ENCODE peak calls at places on chromosomes 7 and 10, in ten cellular contexts. One of them, this sample, is unnamed.

GRCh38 chr7:33471636-33472242 is 342.4 kb downstream of the BBS9 start:
- DNase-seq in cardiac fibroblast: no peak
- DNase-seq in GM23338: no peak
- DNase-seq in CD4-positive, alpha-beta T cell: no peak
- DNase-seq in endothelial cell: no peak
- DNase-seq in body of pancreas: no peak
- DNase-seq in AG09319: no peak
- DNase-seq in CD8-positive, alpha-beta T cell: no peak
- DNase-seq in dorsolateral prefrontal cortex: no peak
- DNase-seq in mammary epithelial cell: no peak
- DNase-seq in this sample: no peak

GRCh38 chr7:64907641-64908326 is 4.7 kb downstream of the ZNF273 start:
- DNase-seq in AG09319: no peak
- DNase-seq in mammary epithelial cell: no peak
- DNase-seq in dorsolateral prefrontal cortex: no peak
- DNase-seq in GM23338: no peak
- DNase-seq in endothelial cell: no peak
- DNase-seq in CD4-positive, alpha-beta T cell: no peak
- DNase-seq in cardiac fibroblast: no peak
- DNase-seq in body of pancreas: no peak
- DNase-seq in CD8-positive, alpha-beta T cell: no peak
- DNase-seq in this sample: no peak

GRCh38 chr7:15015545-15016314 is 113.2 kb upstream of the DGKB start:
- DNase-seq in mammary epithelial cell: peak; percentile 80
- DNase-seq in body of pancreas: peak; percentile 75
- DNase-seq in endothelial cell: peak; percentile 46
- DNase-seq in AG09319: peak; percentile 42
- DNase-seq in CD8-positive, alpha-beta T cell: no peak
- DNase-seq in dorsolateral prefrontal cortex: no peak
- DNase-seq in CD4-positive, alpha-beta T cell: no peak
- DNase-seq in GM23338: peak; percentile 91
- DNase-seq in cardiac fibroblast: peak; percentile 86
- DNase-seq in this sample: peak; percentile 18

GRCh38 chr7:90957883-90958282 is 306.4 kb upstream of the FZD1 start:
- DNase-seq in body of pancreas: no peak
- DNase-seq in AG09319: no peak
- DNase-seq in dorsolateral prefrontal cortex: no peak
- DNase-seq in GM23338: no peak
- DNase-seq in cardiac fibroblast: no peak
- DNase-seq in mammary epithelial cell: no peak
- DNase-seq in endothelial cell: no peak
- DNase-seq in CD8-positive, alpha-beta T cell: no peak
- DNase-seq in CD4-positive, alpha-beta T cell: no peak
- DNase-seq in this sample: no peak

GRCh38 chr7:107392811-107393210 is 77.0 kb upstream of the GPR22 start:
- DNase-seq in cardiac fibroblast: no peak
- DNase-seq in CD4-positive, alpha-beta T cell: no peak
- DNase-seq in GM23338: no peak
- DNase-seq in body of pancreas: no peak
- DNase-seq in CD8-positive, alpha-beta T cell: no peak
- DNase-seq in endothelial cell: no peak
- DNase-seq in AG09319: no peak
- DNase-seq in mammary epithelial cell: no peak
- DNase-seq in dorsolateral prefrontal cortex: no peak
- DNase-seq in this sample: no peak

GRCh38 chr10:78937388-78937787 is 131.4 kb upstream of the ZMIZ1 start:
- DNase-seq in mammary epithelial cell: no peak
- DNase-seq in cardiac fibroblast: no peak
- DNase-seq in CD4-positive, alpha-beta T cell: no peak
- DNase-seq in dorsolateral prefrontal cortex: no peak
- DNase-seq in GM23338: no peak
- DNase-seq in body of pancreas: no peak
- DNase-seq in endothelial cell: no peak
- DNase-seq in AG09319: no peak
- DNase-seq in CD8-positive, alpha-beta T cell: no peak
- DNase-seq in this sample: no peak

GRCh38 chr10:118020365-118020764 is 26.4 kb downstream of the RAB11FIP2 start:
- DNase-seq in CD4-positive, alpha-beta T cell: no peak
- DNase-seq in AG09319: no peak
- DNase-seq in dorsolateral prefrontal cortex: no peak
- DNase-seq in endothelial cell: no peak
- DNase-seq in cardiac fibroblast: no peak
- DNase-seq in mammary epithelial cell: no peak
- DNase-seq in CD8-positive, alpha-beta T cell: no peak
- DNase-seq in body of pancreas: no peak
- DNase-seq in GM23338: peak; percentile 72
- DNase-seq in this sample: no peak

GRCh38 chr7:2438181-2438580 is 34.8 kb downstream of the CHST12 start:
- DNase-seq in mammary epithelial cell: no peak
- DNase-seq in dorsolateral prefrontal cortex: no peak
- DNase-seq in GM23338: no peak
- DNase-seq in CD4-positive, alpha-beta T cell: no peak
- DNase-seq in CD8-positive, alpha-beta T cell: no peak
- DNase-seq in endothelial cell: no peak
- DNase-seq in cardiac fibroblast: no peak
- DNase-seq in body of pancreas: no peak
- DNase-seq in AG09319: no peak
- DNase-seq in this sample: no peak

GRCh38 chr10:23516530-23516929 is 77.7 kb downstream of the OTUD1 start:
- DNase-seq in CD4-positive, alpha-beta T cell: no peak
- DNase-seq in AG09319: no peak
- DNase-seq in mammary epithelial cell: peak; percentile 23
- DNase-seq in cardiac fibroblast: peak; percentile 34
- DNase-seq in GM23338: peak; percentile 71
- DNase-seq in CD8-positive, alpha-beta T cell: no peak
- DNase-seq in dorsolateral prefrontal cortex: no peak
- DNase-seq in endothelial cell: peak; percentile 11
- DNase-seq in body of pancreas: no peak
- DNase-seq in this sample: no peak

GRCh38 chr7:116863168-116863670 is 832 bp downstream of the CAPZA2 start:
- DNase-seq in CD4-positive, alpha-beta T cell: no peak
- DNase-seq in endothelial cell: peak; percentile 19
- DNase-seq in dorsolateral prefrontal cortex: no peak
- DNase-seq in AG09319: no peak
- DNase-seq in mammary epithelial cell: peak; percentile 30
- DNase-seq in body of pancreas: peak; percentile 13
- DNase-seq in cardiac fibroblast: peak; percentile 38
- DNase-seq in GM23338: peak; percentile 52
- DNase-seq in CD8-positive, alpha-beta T cell: no peak
- DNase-seq in this sample: peak; percentile 10

GRCh38 chr7:128938524-128939074 is 872 bp downstream of the IRF5 start:
- DNase-seq in dorsolateral prefrontal cortex: no peak
- DNase-seq in AG09319: no peak
- DNase-seq in mammary epithelial cell: peak; percentile 30
- DNase-seq in body of pancreas: no peak
- DNase-seq in cardiac fibroblast: peak; percentile 14
- DNase-seq in CD8-positive, alpha-beta T cell: no peak
- DNase-seq in endothelial cell: no peak
- DNase-seq in CD4-positive, alpha-beta T cell: no peak
- DNase-seq in GM23338: peak; percentile 56
- DNase-seq in this sample: no peak

GRCh38 chr10:70267161-70267933 is 16.5 kb downstream of the NPFFR1 start:
- DNase-seq in AG09319: peak; percentile 84
- DNase-seq in CD4-positive, alpha-beta T cell: no peak
- DNase-seq in cardiac fibroblast: peak; percentile 95
- DNase-seq in endothelial cell: peak; percentile 30
- DNase-seq in body of pancreas: no peak
- DNase-seq in GM23338: peak; percentile 79
- DNase-seq in dorsolateral prefrontal cortex: no peak
- DNase-seq in CD8-positive, alpha-beta T cell: peak; percentile 14
- DNase-seq in mammary epithelial cell: peak; percentile 97
- DNase-seq in this sample: no peak

DNA sequence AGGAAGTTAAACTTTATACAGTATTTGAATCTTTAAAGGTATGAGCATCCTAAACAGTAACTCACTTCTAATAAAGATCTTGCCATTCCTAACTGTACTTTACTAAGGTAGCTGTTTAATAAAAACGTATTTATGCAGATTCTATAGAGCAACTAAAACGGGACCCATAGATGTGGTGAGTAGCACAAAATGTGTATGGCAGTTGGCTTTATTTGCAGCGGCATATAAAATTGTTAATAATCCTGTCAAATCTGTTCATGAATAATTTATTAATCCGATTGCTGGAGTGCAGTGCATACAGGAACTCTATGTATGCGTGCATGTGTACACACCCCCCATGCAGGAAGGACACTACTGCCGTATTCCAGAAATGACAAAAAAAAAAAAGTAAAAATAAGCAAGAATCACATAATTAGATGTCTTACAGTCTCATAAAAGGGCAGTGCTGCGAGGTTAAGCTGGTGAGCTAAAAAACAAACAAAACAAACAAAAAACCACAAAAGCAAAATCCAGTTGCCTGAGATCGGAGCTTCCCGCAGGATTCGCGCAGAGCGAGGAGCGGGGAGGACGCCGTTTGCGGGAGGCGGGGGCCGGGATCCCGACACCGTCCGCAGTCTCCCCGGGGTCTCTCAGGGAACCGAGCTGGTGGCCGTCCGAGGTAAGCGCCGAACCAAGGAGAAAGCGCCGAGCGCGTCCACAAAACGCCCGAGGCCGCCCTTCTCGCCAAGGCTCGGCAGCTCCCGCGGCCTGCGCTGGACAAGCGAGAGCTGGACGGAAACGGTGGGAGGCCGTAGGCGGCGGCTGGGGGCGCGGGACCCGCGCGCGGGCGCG is 518 bp upstream of the COMMD3 start:
- DNase-seq in CD8-positive, alpha-beta T cell: no peak
- DNase-seq in dorsolateral prefrontal cortex: no peak
- DNase-seq in cardiac fibroblast: no peak
- DNase-seq in body of pancreas: no peak
- DNase-seq in CD4-positive, alpha-beta T cell: no peak
- DNase-seq in GM23338: peak; percentile 87
- DNase-seq in AG09319: no peak
- DNase-seq in endothelial cell: no peak
- DNase-seq in mammary epithelial cell: no peak
- DNase-seq in this sample: no peak
- TF ChIP-seq CTCF in CD8-positive, alpha-beta T cell: no peak
- TF ChIP-seq CTCF in dorsolateral prefrontal cortex: no peak
- TF ChIP-seq CTCF in cardiac fibroblast: no peak
- TF ChIP-seq CTCF in body of pancreas: no peak
- TF ChIP-seq CTCF in CD4-positive, alpha-beta T cell: no peak
- TF ChIP-seq CTCF in GM23338: no peak
- TF ChIP-seq CTCF in AG09319: no peak
- TF ChIP-seq CTCF in endothelial cell: no peak
- TF ChIP-seq CTCF in mammary epithelial cell: no peak
- TF ChIP-seq CTCF in this sample: no peak

DNA sequence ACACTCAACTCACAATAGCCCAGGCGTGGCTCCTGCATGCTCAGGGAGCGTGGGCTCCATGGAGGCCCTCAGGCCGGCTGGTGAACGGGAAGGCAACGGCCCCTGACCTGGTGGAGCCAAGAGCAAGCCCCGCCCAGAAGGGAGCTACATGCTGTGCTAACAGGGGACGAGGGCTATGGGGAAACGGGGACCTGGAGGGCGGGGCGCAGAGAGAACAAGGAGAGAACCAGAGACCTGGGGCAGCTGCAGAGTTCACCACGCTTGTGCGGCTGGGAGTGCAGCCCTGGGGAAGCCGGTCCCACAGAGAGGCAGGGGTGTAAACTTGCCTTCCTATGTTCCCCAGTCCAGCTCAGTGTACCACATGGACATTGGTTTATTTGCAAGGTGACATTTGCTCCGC is 69.2 kb upstream of the PPP2R2D start:
- DNase-seq in body of pancreas: no peak
- DNase-seq in AG09319: no peak
- DNase-seq in endothelial cell: no peak
- DNase-seq in mammary epithelial cell: no peak
- DNase-seq in CD4-positive, alpha-beta T cell: no peak
- DNase-seq in CD8-positive, alpha-beta T cell: no peak
- DNase-seq in GM23338: no peak
- DNase-seq in dorsolateral prefrontal cortex: peak; percentile 22
- DNase-seq in cardiac fibroblast: no peak
- DNase-seq in this sample: no peak
- TF ChIP-seq CTCF in body of pancreas: no peak
- TF ChIP-seq CTCF in AG09319: no peak
- TF ChIP-seq CTCF in endothelial cell: no peak
- TF ChIP-seq CTCF in mammary epithelial cell: no peak
- TF ChIP-seq CTCF in CD4-positive, alpha-beta T cell: no peak
- TF ChIP-seq CTCF in CD8-positive, alpha-beta T cell: no peak
- TF ChIP-seq CTCF in GM23338: no peak
- TF ChIP-seq CTCF in dorsolateral prefrontal cortex: no peak
- TF ChIP-seq CTCF in cardiac fibroblast: no peak
- TF ChIP-seq CTCF in this sample: no peak

DNA sequence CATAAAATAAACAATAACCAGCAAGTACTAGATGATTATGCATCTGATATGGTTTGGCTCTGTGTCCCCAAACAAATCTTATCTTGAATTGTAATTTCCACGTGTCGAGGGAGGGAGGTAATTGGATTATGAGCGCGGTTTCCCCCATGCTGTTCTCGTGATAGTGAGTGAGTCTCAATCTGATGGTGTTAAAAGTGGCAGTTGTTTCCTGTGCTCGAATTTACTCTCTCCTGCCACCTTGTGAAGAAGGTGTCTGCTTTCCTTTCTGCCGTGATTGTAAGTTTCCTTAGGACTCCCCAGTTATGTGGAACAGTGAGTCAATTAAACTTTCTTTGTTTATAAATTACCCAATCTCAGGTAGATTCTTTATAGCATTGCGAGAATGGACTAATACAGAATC is 15.1 kb downstream of the CNTNAP2 start:
- DNase-seq in GM23338: peak; percentile 16
- DNase-seq in mammary epithelial cell: no peak
- DNase-seq in endothelial cell: no peak
- DNase-seq in cardiac fibroblast: no peak
- DNase-seq in AG09319: no peak
- DNase-seq in dorsolateral prefrontal cortex: no peak
- DNase-seq in body of pancreas: no peak
- DNase-seq in CD4-positive, alpha-beta T cell: no peak
- DNase-seq in CD8-positive, alpha-beta T cell: no peak
- DNase-seq in this sample: no peak
- TF ChIP-seq CTCF in GM23338: peak; percentile 15
- TF ChIP-seq CTCF in mammary epithelial cell: no peak
- TF ChIP-seq CTCF in endothelial cell: no peak
- TF ChIP-seq CTCF in cardiac fibroblast: no peak
- TF ChIP-seq CTCF in AG09319: no peak
- TF ChIP-seq CTCF in dorsolateral prefrontal cortex: no peak
- TF ChIP-seq CTCF in body of pancreas: no peak
- TF ChIP-seq CTCF in CD4-positive, alpha-beta T cell: no peak
- TF ChIP-seq CTCF in CD8-positive, alpha-beta T cell: no peak
- TF ChIP-seq CTCF in this sample: no peak

GRCh38 chr10:123240776-123241175 is 86.6 kb downstream of the BUB3 start:
- DNase-seq in endothelial cell: no peak
- DNase-seq in dorsolateral prefrontal cortex: no peak
- DNase-seq in cardiac fibroblast: no peak
- DNase-seq in mammary epithelial cell: no peak
- DNase-seq in body of pancreas: no peak
- DNase-seq in CD4-positive, alpha-beta T cell: no peak
- DNase-seq in AG09319: no peak
- DNase-seq in CD8-positive, alpha-beta T cell: no peak
- DNase-seq in GM23338: no peak
- DNase-seq in this sample: no peak

GRCh38 chr10:123240250-123240649 is 86.0 kb downstream of the BUB3 start:
- DNase-seq in CD4-positive, alpha-beta T cell: no peak
- DNase-seq in dorsolateral prefrontal cortex: no peak
- DNase-seq in cardiac fibroblast: no peak
- DNase-seq in GM23338: no peak
- DNase-seq in AG09319: no peak
- DNase-seq in mammary epithelial cell: no peak
- DNase-seq in body of pancreas: no peak
- DNase-seq in endothelial cell: no peak
- DNase-seq in CD8-positive, alpha-beta T cell: no peak
- DNase-seq in this sample: no peak

GRCh38 chr10:123241391-123242141 is 87.4 kb downstream of the BUB3 start:
- DNase-seq in CD4-positive, alpha-beta T cell: peak; percentile 48
- DNase-seq in dorsolateral prefrontal cortex: no peak
- DNase-seq in AG09319: no peak
- DNase-seq in body of pancreas: no peak
- DNase-seq in cardiac fibroblast: no peak
- DNase-seq in CD8-positive, alpha-beta T cell: peak; percentile 57
- DNase-seq in endothelial cell: no peak
- DNase-seq in mammary epithelial cell: no peak
- DNase-seq in GM23338: no peak
- DNase-seq in this sample: no peak

GRCh38 chr10:123236122-123236521 is 81.9 kb downstream of the BUB3 start:
- DNase-seq in CD8-positive, alpha-beta T cell: no peak
- DNase-seq in body of pancreas: no peak
- DNase-seq in dorsolateral prefrontal cortex: no peak
- DNase-seq in AG09319: no peak
- DNase-seq in endothelial cell: peak; percentile 8
- DNase-seq in mammary epithelial cell: no peak
- DNase-seq in cardiac fibroblast: no peak
- DNase-seq in CD4-positive, alpha-beta T cell: no peak
- DNase-seq in GM23338: peak; percentile 49
- DNase-seq in this sample: no peak
- TF ChIP-seq CTCF in CD8-positive, alpha-beta T cell: no peak
- TF ChIP-seq CTCF in body of pancreas: no peak
- TF ChIP-seq CTCF in dorsolateral prefrontal cortex: no peak
- TF ChIP-seq CTCF in AG09319: no peak
- TF ChIP-seq CTCF in endothelial cell: no peak
- TF ChIP-seq CTCF in mammary epithelial cell: peak; percentile 16
- TF ChIP-seq CTCF in cardiac fibroblast: no peak
- TF ChIP-seq CTCF in CD4-positive, alpha-beta T cell: no peak
- TF ChIP-seq CTCF in GM23338: peak; percentile 51
- TF ChIP-seq CTCF in this sample: no peak